ENCODE peak calls at places on chromosome 10, in four cellular contexts. M is ovary, L is tibial nerve, K is HCT116. W is an unnamed sample.

GRCh38 chr10:20877986-20878979 is 18.8 kb downstream of the NEBL start:
- DNase-seq in M (no peak), K (no peak), L (no peak), W (peak; percentile 12)

GRCh38 chr10:114703377-114704125 is 45.5 kb upstream of the ABLIM1 start:
- DNase-seq in K (no peak), L (no peak), M (no peak), W (no peak)

GRCh38 chr10:103983367-103983911 is 16.5 kb downstream of the SLK start:
- DNase-seq in L (no peak), K (no peak), M (no peak), W (no peak)

GRCh38 chr10:133019651-133020050 is 68.1 kb upstream of the ADGRA1 start:
- DNase-seq in K (no peak), M (no peak), L (no peak), W (no peak)

GRCh38 chr10:97096327-97097153 is 89.2 kb downstream of the SLIT1 start:
- DNase-seq in M (peak; percentile 45), L (no peak), K (no peak), W (no peak)

GRCh38 chr10:88292185-88292514 is 291.0 kb downstream of the RNLS start:
- DNase-seq in L (no peak), M (no peak), K (no peak), W (no peak)

GRCh38 chr10:79928028-79928583 is 20.8 kb downstream of the SFTPD start:
- DNase-seq in L (no peak), M (no peak), K (no peak), W (no peak)

GRCh38 chr10:94725871-94726270 is 36.6 kb upstream of the CYP2C19 start:
- DNase-seq in L (no peak), K (no peak), M (no peak), W (no peak)

GRCh38 chr10:131946880-131947279 is 34.8 kb downstream of the BNIP3 start:
- DNase-seq in M (peak; percentile 30), L (no peak), K (no peak), W (no peak)

DNA sequence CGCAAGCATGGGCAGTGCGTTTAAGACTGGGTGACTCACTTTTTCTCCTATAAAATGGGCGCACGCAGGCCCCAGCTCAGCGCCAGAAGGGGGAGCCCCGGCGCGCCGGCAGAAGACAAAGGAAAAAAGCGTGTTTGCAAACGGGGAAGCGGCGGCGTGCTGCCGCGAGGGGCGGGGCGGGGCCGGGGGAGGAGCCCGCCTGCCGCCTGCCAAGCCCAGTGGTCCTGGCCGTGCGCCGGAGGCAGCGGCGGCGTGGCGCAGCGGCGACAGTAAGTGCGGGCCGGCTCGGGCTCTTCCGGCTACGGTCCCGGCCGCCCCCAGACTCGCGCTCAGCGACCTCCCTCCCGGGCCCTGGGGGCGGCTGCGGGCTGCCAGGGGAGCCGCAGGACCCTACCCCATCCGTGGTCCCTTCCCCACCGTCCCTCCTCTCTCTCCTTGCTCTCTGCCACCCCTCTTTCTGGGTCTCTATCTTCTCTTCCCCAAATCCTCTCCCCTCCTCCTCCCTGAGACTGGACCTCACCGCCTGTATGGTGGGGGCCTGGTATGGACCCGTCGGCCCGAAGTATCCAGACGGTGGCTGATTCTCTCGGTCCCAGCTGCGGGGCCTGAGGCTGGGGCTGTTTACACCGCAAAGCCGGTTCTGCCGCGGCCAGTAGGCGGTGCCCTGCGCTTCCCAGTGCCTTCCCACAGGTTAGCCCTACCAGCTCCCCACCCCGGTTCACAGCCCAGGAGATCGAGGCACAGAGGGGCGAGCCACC is at the start of gene SLC29A3:
- DNase-seq in L (peak; percentile 60), M (peak; percentile 88), K (peak; percentile 59), W (peak; percentile 96)
- TF ChIP-seq POLR2A in L (no peak), M (peak; percentile 74), K (peak; percentile 61), W (peak; percentile 42)

GRCh38 chr10:17062493-17063487 is 66.8 kb downstream of the CUBN start:
- DNase-seq in M (peak; percentile 51), K (peak; percentile 86), L (peak; percentile 43), W (peak; percentile 36)
- TF ChIP-seq POLR2A in M (no peak), K (no peak), L (no peak), W (no peak)

DNA sequence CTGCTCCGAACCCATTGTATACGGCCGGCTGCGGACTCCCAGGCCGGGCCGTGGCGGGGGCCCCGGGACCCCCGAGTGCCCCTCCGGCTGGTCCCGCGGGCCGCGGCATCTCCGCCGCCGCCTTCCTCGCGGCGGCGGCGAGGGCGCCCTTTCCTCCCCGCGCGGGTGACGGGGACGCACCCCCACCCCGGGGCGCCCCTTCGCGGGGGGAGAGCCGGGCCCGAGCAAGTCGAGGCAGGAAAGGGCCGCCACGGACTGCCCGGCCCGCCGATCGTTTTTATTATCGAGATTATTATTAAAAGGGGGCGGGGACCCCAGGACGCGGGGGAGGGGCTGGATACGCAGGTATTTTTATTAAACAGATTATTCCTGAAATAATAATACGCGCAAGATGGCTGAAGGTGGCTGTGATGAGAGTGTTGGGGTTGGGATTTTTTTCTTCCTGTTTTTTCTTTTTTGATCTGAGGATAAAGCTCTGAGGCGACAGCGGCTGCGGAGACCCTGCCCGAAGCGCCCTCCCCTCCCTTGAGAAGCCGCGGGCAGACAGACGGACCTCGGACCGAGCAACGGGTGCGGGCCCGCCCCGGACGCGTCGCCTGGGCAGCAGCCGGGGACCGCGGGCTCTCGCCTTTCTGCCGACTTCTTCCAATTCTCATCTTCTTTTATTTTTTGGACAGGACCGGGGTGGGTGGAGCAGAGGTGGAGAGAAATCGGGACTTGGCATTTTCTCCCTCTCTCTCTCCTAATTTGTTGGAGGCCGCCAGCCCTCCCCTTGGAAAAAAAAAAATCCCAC is 1.5 kb upstream of the TRIM8 start:
- DNase-seq in L (peak; percentile 55), K (peak; percentile 29), M (peak; percentile 79), W (no peak)
- TF ChIP-seq POLR2A in L (peak; percentile 42), K (peak; percentile 16), M (peak; percentile 68), W (no peak)

GRCh38 chr10:66799474-66799873 is 126.4 kb upstream of the LRRTM3 start:
- DNase-seq in K (no peak), M (no peak), L (no peak), W (no peak)
- TF ChIP-seq POLR2A in K (no peak), M (no peak), L (no peak), W (no peak)

DNA sequence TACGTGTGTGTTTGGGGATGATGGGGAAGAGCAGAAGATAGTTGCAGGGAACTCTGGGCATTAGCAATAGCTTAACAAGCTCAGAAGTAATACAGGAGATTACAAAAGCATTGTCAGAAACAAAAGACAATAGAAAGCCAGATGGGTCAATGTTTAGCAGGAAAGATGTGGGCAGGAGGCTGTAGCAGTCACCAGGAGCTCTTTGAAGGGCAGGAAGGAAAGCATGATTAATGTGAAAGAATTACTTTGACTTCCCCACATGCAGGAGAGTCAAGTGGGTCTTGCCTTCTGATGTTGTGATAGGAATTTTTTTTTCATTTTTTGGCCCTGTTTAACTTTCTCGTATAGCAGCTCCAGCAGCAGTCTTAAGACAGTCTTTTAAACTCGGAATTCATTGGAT is 6.0 kb upstream of the SMNDC1 start:
- DNase-seq in L (no peak), K (no peak), M (no peak), W (no peak)
- TF ChIP-seq POLR2A in L (no peak), K (no peak), M (no peak), W (no peak)

GRCh38 chr10:112382539-112383235 is 8.8 kb downstream of the ACSL5 start:
- DNase-seq in M (no peak), K (no peak), L (no peak), W (no peak)

GRCh38 chr10:112385143-112385695 is 11.3 kb downstream of the ACSL5 start:
- DNase-seq in K (no peak), M (no peak), L (no peak), W (no peak)

GRCh38 chr10:112379635-112380296 is 5.8 kb downstream of the ACSL5 start:
- DNase-seq in M (no peak), L (no peak), K (peak; percentile 99), W (peak; percentile 53)

GRCh38 chr10:112388548-112388947 is 14.6 kb downstream of the ACSL5 start:
- DNase-seq in L (no peak), K (no peak), M (no peak), W (no peak)

GRCh38 chr10:112383325-112383724 is 9.4 kb downstream of the ACSL5 start:
- DNase-seq in K (peak; percentile 93), L (no peak), M (peak; percentile 52), W (peak; percentile 54)
- TF ChIP-seq POLR2A in K (no peak), L (no peak), M (no peak), W (no peak)

GRCh38 chr10:110772454-110773025 is 99.2 kb upstream of the PDCD4 start:
- DNase-seq in K (no peak), L (no peak), M (no peak), W (no peak)

GRCh38 chr10:110775406-110775805 is 96.3 kb upstream of the PDCD4 start:
- DNase-seq in M (no peak), K (no peak), L (no peak), W (no peak)

GRCh38 chr10:110773693-110774068 is 98.0 kb upstream of the PDCD4 start:
- DNase-seq in M (no peak), K (no peak), L (no peak), W (no peak)

GRCh38 chr10:110775022-110775379 is 96.7 kb upstream of the PDCD4 start:
- DNase-seq in M (no peak), L (no peak), K (peak; percentile 87), W (no peak)

DNA sequence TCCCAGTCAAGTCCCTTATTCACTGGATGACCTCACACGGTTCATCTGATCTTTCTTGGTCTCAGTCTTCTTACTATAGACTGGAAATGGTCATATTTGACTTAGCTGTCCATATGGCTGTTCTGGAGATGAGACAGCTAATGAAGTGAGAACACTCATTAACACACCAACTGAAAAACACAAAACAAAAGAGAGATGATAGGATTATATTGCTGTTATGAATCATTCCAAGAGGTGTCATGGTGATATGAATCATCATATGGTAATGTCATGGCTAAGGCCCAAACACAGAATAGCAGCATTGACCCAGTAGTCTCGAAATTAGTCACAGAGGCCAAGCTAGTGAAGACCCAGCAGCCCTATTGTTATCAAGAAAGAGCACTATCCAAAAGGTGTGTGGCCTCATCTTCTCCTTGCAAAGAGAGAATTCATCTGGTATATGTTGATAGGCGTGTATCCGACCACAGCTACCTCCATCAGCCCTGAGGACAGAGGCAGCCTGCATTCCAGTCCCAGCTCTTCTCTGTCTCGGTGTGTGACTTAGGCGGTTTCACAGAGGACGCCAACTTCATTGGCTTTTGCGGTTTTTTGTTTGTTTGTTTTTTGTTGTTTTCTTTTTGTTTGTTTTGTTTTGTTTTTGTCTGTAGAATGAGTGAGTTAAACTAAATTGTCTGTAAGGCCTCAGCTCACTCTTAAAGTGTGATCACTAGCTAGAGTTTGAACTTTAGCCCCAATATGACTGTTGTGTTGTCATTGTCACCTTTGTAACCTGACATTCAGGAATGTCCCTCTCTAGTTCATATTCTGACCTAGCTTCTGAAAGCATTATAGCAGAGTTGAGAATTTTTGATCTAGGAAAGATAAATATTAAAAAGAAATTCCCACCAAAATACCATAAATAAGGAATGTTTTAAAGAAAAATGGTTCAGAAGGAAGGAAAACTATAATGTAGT is 97.4 kb upstream of the PDCD4 start:
- DNase-seq in L (no peak), K (peak; percentile 92), M (no peak), W (peak; percentile 76)
- TF ChIP-seq POLR2A in L (no peak), K (no peak), M (no peak), W (no peak)

DNA sequence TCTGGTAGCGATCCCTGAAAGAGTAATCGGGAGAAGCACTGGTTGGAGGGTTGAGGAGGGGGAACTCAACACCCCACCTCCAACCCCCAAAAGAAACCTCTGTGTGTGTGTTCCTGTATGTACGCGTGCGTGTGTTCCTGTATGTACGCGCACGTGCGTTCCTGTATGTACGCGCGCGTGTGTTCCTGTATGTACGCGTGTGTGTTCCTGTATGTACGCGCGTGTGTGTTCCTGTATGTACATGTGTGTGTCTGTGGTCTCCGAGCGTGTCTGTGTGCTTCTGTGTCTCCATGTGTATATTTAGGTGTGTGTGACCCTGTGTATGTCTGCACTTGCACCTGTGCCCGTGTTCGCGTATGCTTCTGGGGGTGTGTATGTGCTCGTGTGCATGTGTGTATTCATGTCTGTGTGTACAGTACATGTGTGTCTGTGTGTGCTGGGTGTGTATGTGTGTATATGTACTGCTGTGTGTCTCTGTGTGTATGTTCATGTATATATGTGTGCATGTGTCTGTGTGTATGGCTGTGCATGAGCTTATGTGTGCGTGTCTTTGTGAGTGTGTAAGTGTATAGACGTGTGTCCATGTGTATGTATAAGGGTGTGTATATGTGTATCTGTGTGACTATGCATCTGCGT is 42.9 kb upstream of the KLF6 start:
- DNase-seq in M (no peak), L (no peak), K (no peak), W (no peak)
- TF ChIP-seq POLR2A in M (no peak), L (no peak), K (no peak), W (no peak)